ENCODE peak calls at places on chromosomes 7 and 10, in eight cellular contexts. V is M059J; K is HT-29; S is right cardiac atrium; D is prostate gland; O is activated CD4-positive, alpha-beta T cell treated with anti-CD3 and anti-CD28 coated beads, Interleukin-2, amount 50 U/mL, for 48 hours; R is neural crest cell; A is activated CD8-positive, alpha-beta memory T cell treated with anti-CD3 and anti-CD28 coated beads for 48 hours. Y is an unnamed sample.
A peak's percentile ranks its signal among the peaks of the same experiment; 100 is the strongest.

GRCh38 chr7:100425347-100425746 is 3.2 kb downstream of the ZCWPW1 start:
- DNase-seq in V (no peak), S (no peak), A (no peak), K (no peak), D (no peak), O (no peak), R (no peak), Y (no peak)

GRCh38 chr10:8389630-8390029 is 335.1 kb downstream of the GATA3 start:
- DNase-seq in D (no peak), R (no peak), O (no peak), A (no peak), V (peak; percentile 89), K (peak; percentile 61), S (no peak), Y (no peak)

GRCh38 chr10:33178026-33178755 is 156.3 kb downstream of the NRP1 start:
- DNase-seq in A (no peak), R (no peak), D (no peak), K (no peak), S (no peak), O (no peak), V (no peak), Y (no peak)

GRCh38 chr10:65194555-65194954 is 1673.4 kb downstream of the REEP3 start:
- DNase-seq in D (no peak), R (no peak), O (no peak), A (no peak), K (no peak), V (no peak), S (no peak), Y (no peak)

GRCh38 chr7:131218727-131219128 is 108.9 kb upstream of the MKLN1 start:
- DNase-seq in K (no peak), V (no peak), S (no peak), D (no peak), O (no peak), A (no peak), R (no peak), Y (no peak)

GRCh38 chr10:101716891-101717659 is 22.1 kb upstream of the FBXW4 start:
- DNase-seq in A (no peak), D (no peak), K (peak; percentile 90), R (no peak), V (peak; percentile 20), S (no peak), O (peak; percentile 27), Y (no peak)

GRCh38 chr10:124062390-124062789 is 31.0 kb downstream of the CHST15 start:
- DNase-seq in S (no peak), O (no peak), V (no peak), D (no peak), R (no peak), A (no peak), K (no peak), Y (no peak)

GRCh38 chr10:101373063-101373462 is 19.1 kb downstream of the BTRC start:
- DNase-seq in R (no peak), D (no peak), K (no peak), V (no peak), O (no peak), A (no peak), S (no peak), Y (no peak)

GRCh38 chr7:135430626-135431025 is 79.3 kb downstream of the CNOT4 start:
- DNase-seq in V (peak; percentile 5), D (no peak), R (no peak), O (no peak), A (no peak), K (no peak), S (no peak), Y (no peak)

GRCh38 chr10:70729763-70730357 is 55.3 kb downstream of the TBATA start:
- DNase-seq in S (no peak), D (no peak), K (no peak), V (no peak), A (no peak), R (no peak), O (no peak), Y (no peak)

GRCh38 chr10:59907918-59908807 is 1.8 kb upstream of the CCDC6 start:
- DNase-seq in D (peak; percentile 69), V (peak; percentile 85), R (peak; percentile 27), S (peak; percentile 69), K (peak; percentile 82), A (no peak), O (peak; percentile 45), Y (peak; percentile 73)

GRCh38 chr10:7121154-7121797 is 289.6 kb downstream of the SFMBT2 start:
- DNase-seq in R (peak; percentile 68), A (peak; percentile 37), K (peak; percentile 61), D (peak; percentile 32), S (peak; percentile 72), V (peak; percentile 35), O (peak; percentile 75), Y (peak; percentile 78)

GRCh38 chr10:112227331-112227961 is 43.9 kb upstream of the GPAM start:
- DNase-seq in S (no peak), K (no peak), D (no peak), R (no peak), O (no peak), V (peak; percentile 73), A (no peak), Y (no peak)

GRCh38 chr10:124354411-124355382 is 64.0 kb downstream of the OAT start:
- DNase-seq in R (no peak), V (peak; percentile 66), S (peak; percentile 88), K (peak; percentile 45), A (no peak), D (no peak), O (peak; percentile 35), Y (no peak)

GRCh38 chr10:50582766-50583762 is 40.7 kb downstream of the SGMS1 start:
- DNase-seq in S (no peak), R (no peak), V (peak; percentile 54), A (no peak), O (no peak), K (no peak), D (no peak), Y (no peak)

GRCh38 chr7:131620673-131621609 is 64.5 kb upstream of the PODXL start:
- DNase-seq in K (no peak), O (no peak), D (no peak), S (no peak), V (peak; percentile 54), R (no peak), A (no peak), Y (no peak)

GRCh38 chr7:2863461-2864066 is 19.5 kb upstream of the GNA12 start:
- DNase-seq in K (peak; percentile 94), O (peak; percentile 76), S (peak; percentile 92), D (no peak), R (peak; percentile 33), A (peak; percentile 67), V (peak; percentile 98), Y (peak; percentile 40)

GRCh38 chr7:90520484-90520883 is 51.0 kb downstream of the PTTG1IP2 start:
- DNase-seq in D (no peak), A (no peak), K (no peak), V (peak; percentile 19), R (no peak), O (no peak), S (no peak), Y (no peak)